ENCODE peak calls at places on chromosomes 5 and 9, in five cellular contexts. X is ovary, L is transverse colon, R is sigmoid colon, O is HepG2. E is an unnamed sample.

GRCh38 chr5:179293276-179293675 is 52.0 kb downstream of the ADAMTS2 start:
- DNase-seq in X (peak), L (no peak), R (peak), O (no peak), E (no peak)

GRCh38 chr5:58565033-58565432 is 17.8 kb upstream of the RAB3C start:
- DNase-seq in X (no peak), L (no peak), R (no peak), O (no peak), E (no peak)

GRCh38 chr9:16335788-16336580 is 534.5 kb downstream of the BNC2 start:
- DNase-seq in X (peak), L (peak), R (peak), O (no peak), E (peak)

GRCh38 chr5:149911031-149911430 is 33.6 kb downstream of the PDE6A start:
- DNase-seq in X (no peak), L (no peak), R (no peak), O (no peak), E (no peak)

GRCh38 chr5:174145091-174145490 is 99.6 kb downstream of the NSG2 start:
- DNase-seq in X (no peak), L (no peak), R (no peak), O (no peak), E (no peak)

GRCh38 chr5:177363565-177363964 is 5.8 kb downstream of the RGS14 start:
- DNase-seq in X (no peak), L (no peak), R (no peak), O (no peak), E (no peak)

GRCh38 chr5:39148983-39149534 is 70.3 kb downstream of the FYB1 start:
- DNase-seq in X (no peak), L (no peak), R (no peak), O (peak), E (no peak)

GRCh38 chr5:81402180-81402930 is 8.4 kb upstream of the ACOT12 start:
- DNase-seq in X (no peak), L (no peak), R (no peak), O (no peak), E (no peak)

GRCh38 chr5:152309926-152310450 is 95.1 kb downstream of the NMUR2 start:
- DNase-seq in X (no peak), L (no peak), R (no peak), O (no peak), E (no peak)

GRCh38 chr5:96997265-96997859 is 61.5 kb downstream of the LNPEP start:
- DNase-seq in X (no peak), L (no peak), R (no peak), O (peak), E (no peak)

GRCh38 chr5:32261198-32261597 is 51.5 kb downstream of the MTMR12 start:
- DNase-seq in X (no peak), L (no peak), R (no peak), O (no peak), E (no peak)

GRCh38 chr9:20636883-20637440 is 14.7 kb upstream of the MLLT3 start:
- DNase-seq in X (no peak), L (no peak), R (no peak), O (no peak), E (no peak)

GRCh38 chr5:144177548-144177947 is 6.9 kb downstream of the KCTD16 start:
- DNase-seq in X (no peak), L (no peak), R (no peak), O (no peak), E (no peak)

GRCh38 chr5:35332551-35332950 is 102.3 kb upstream of the PRLR start:
- DNase-seq in X (no peak), L (no peak), R (no peak), O (no peak), E (no peak)

GRCh38 chr5:7320641-7321170 is 75.2 kb upstream of the ADCY2 start:
- DNase-seq in X (no peak), L (no peak), R (no peak), O (no peak), E (no peak)
- TF ChIP-seq EP300 in X (no peak), L (no peak), R (no peak), O (no peak), E (no peak)

GRCh38 chr5:160315968-160316367 is 3.6 kb upstream of the CCNJL start:
- DNase-seq in X (no peak), L (peak), R (no peak), O (peak), E (peak)
- TF ChIP-seq EP300 in X (no peak), L (no peak), R (no peak), O (peak), E (no peak)

GRCh38 chr5:76455531-76456132 is 52.5 kb downstream of the IQGAP2 start:
- DNase-seq in X (no peak), L (no peak), R (no peak), O (no peak), E (no peak)

GRCh38 chr5:76456258-76456657 is 53.2 kb downstream of the IQGAP2 start:
- DNase-seq in X (no peak), L (no peak), R (no peak), O (no peak), E (no peak)

GRCh38 chr5:76460104-76460503 is 57.0 kb downstream of the IQGAP2 start:
- DNase-seq in X (no peak), L (no peak), R (no peak), O (no peak), E (no peak)

GRCh38 chr5:76458492-76458863 is 55.4 kb downstream of the IQGAP2 start:
- DNase-seq in X (no peak), L (no peak), R (no peak), O (no peak), E (no peak)

GRCh38 chr5:76457685-76458491 is 54.8 kb downstream of the IQGAP2 start:
- DNase-seq in X (no peak), L (no peak), R (no peak), O (peak), E (no peak)
- TF ChIP-seq EP300 in X (no peak), L (no peak), R (no peak), O (peak), E (no peak)

GRCh38 chr9:35696520-35697215 is 6.9 kb upstream of the TPM2 start:
- DNase-seq in X (peak), L (peak), R (peak), O (peak), E (peak)
- TF ChIP-seq EP300 in X (no peak), L (peak), R (peak), O (no peak), E (no peak)

GRCh38 chr9:114678130-114678529 is 3.9 kb downstream of the TEX48 start:
- DNase-seq in X (no peak), L (no peak), R (no peak), O (no peak), E (no peak)

GRCh38 chr9:114678847-114679246 is 3.1 kb downstream of the TEX48 start:
- DNase-seq in X (no peak), L (no peak), R (no peak), O (no peak), E (no peak)

GRCh38 chr9:114680266-114681011 is 1.6 kb downstream of the TEX48 start:
- DNase-seq in X (no peak), L (no peak), R (no peak), O (no peak), E (no peak)

GRCh38 chr9:114674798-114675554 is 7.0 kb downstream of the TEX48 start:
- DNase-seq in X (no peak), L (no peak), R (no peak), O (no peak), E (no peak)

GRCh38 chr9:114677418-114677817 is 4.6 kb downstream of the TEX48 start:
- DNase-seq in X (no peak), L (peak), R (peak), O (peak), E (no peak)
- TF ChIP-seq EP300 in X (no peak), L (no peak), R (peak), O (no peak), E (no peak)

DNA sequence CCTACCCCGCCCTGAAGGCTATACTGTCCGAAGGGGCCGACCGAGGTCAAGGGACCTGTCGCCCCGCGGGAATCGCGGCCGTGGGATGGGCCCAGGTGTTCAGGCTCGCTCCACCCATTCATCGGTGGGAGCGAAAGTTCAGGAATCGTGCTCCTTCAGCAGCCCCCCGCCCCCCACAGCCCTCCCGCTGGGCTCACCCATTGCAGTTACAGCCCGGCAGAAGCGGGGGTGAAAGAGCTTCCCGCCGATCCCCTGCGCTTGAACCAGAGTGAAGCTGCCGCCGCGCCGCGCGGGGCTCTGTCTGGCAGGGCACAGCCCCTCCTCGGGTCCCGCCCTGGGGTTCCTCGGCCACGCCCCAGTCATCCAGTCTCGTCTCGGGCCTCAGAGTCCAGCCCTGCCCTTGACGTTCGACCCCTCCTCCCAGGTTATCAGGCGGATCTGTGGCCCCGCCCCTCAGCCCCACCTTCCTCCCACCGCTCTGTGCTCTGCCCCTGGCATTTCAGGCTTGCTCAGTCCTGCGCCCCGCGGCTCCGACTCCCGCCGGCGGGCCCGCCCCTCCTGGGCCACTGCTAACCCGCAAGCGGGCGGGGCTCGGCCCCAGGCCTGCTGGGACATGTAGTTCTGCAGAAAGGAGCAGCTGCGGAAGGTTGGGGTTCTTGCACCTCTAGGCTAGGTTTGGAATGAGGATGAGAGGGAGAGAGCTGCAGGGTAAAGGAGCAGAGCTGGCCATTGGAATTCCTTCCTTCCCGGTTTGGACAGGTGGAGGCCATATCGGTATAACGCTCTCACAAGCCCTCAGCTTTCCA is at the start of gene MYORG:
- DNase-seq in X (peak), L (peak), R (peak), O (peak), E (peak)
- TF ChIP-seq EP300 in X (no peak), L (peak), R (no peak), O (peak), E (no peak)

GRCh38 chr9:128552744-128553221 is 396 bp downstream of the SPTAN1 start:
- DNase-seq in X (peak), L (peak), R (peak), O (no peak), E (peak)
- TF ChIP-seq EP300 in X (no peak), L (no peak), R (no peak), O (no peak), E (no peak)

GRCh38 chr9:8622222-8622802 is 822.7 kb upstream of the DMAC1 start:
- DNase-seq in X (no peak), L (no peak), R (no peak), O (no peak), E (no peak)
- TF ChIP-seq EP300 in X (no peak), L (no peak), R (no peak), O (no peak), E (no peak)

E was measured in upper lobe of left lung.